ENCODE peak calls at places on chromosomes 7 and 10, in four cellular contexts. R is HCT116, S is fibroblast of the aortic adventitia, J is breast epithelium. I is an unnamed sample.

GRCh38 chr7:55504093-55504859 is 68.0 kb downstream of the VOPP1 start:
- DNase-seq in S (peak; percentile 48), J (no peak), R (no peak), I (no peak)

GRCh38 chr10:46079831-46080585 is 33.9 kb upstream of the MSMB start:
- DNase-seq in J (no peak), S (peak; percentile 3), R (no peak), I (no peak)

GRCh38 chr10:83287374-83287773 is 851.9 kb upstream of the GHITM start:
- DNase-seq in J (no peak), R (no peak), S (no peak), I (no peak)

GRCh38 chr7:142797799-142798377 is 27.1 kb downstream of the PRSS2 start:
- DNase-seq in S (no peak), R (no peak), J (no peak), I (peak; percentile 43)

GRCh38 chr7:104160375-104160774 is 47.4 kb downstream of the ORC5 start:
- DNase-seq in S (peak; percentile 60), J (no peak), R (no peak), I (no peak)

GRCh38 chr10:114042895-114043531 is 653 bp upstream of the ADRB1 start:
- DNase-seq in S (peak; percentile 4), R (peak; percentile 15), J (no peak), I (peak; percentile 86)

GRCh38 chr7:102129636-102130370 is 156.9 kb upstream of the SH2B2 start:
- DNase-seq in R (no peak), J (no peak), S (no peak), I (no peak)

GRCh38 chr10:68023292-68023691 is 51.8 kb downstream of the HERC4 start:
- DNase-seq in R (no peak), S (no peak), J (no peak), I (no peak)

GRCh38 chr7:157634401-157635147 is 297.8 kb downstream of the DNAJB6 start:
- DNase-seq in S (no peak), J (no peak), R (no peak), I (no peak)

GRCh38 chr7:120030871-120031270 is 242.1 kb upstream of the KCND2 start:
- DNase-seq in S (peak; percentile 56), R (no peak), J (no peak), I (no peak)

GRCh38 chr7:45625714-45626440 is 51.7 kb downstream of the ADCY1 start:
- DNase-seq in R (no peak), S (no peak), J (peak; percentile 34), I (no peak)

GRCh38 chr10:28738200-28738599 is 60.9 kb downstream of the BAMBI start:
- DNase-seq in S (no peak), R (peak; percentile 8), J (no peak), I (no peak)

GRCh38 chr10:60073781-60074656 is 167.7 kb upstream of the CCDC6 start:
- DNase-seq in R (no peak), J (no peak), S (no peak), I (no peak)

GRCh38 chr7:120337308-120337907 is 64.4 kb downstream of the KCND2 start:
- DNase-seq in J (no peak), R (peak; percentile 21), S (peak; percentile 18), I (no peak)

GRCh38 chr10:11560076-11560709 is 51.3 kb downstream of the USP6NL start:
- DNase-seq in S (peak; percentile 10), R (no peak), J (no peak), I (no peak)

GRCh38 chr7:142583424-142583823 is 165.8 kb upstream of the PRSS1 start:
- DNase-seq in R (peak; percentile 63), S (peak; percentile 65), J (no peak), I (no peak)

GRCh38 chr7:120691915-120692314 is 166.0 kb downstream of the TSPAN12 start:
- DNase-seq in S (no peak), J (no peak), R (no peak), I (no peak)

GRCh38 chr10:95792874-95793285 is 36.9 kb downstream of the ENTPD1 start:
- DNase-seq in R (no peak), S (peak; percentile 88), J (no peak), I (peak; percentile 66)

GRCh38 chr7:23530355-23530754 is 1.4 kb downstream of the TRA2A start:
- DNase-seq in R (no peak), S (peak; percentile 33), J (no peak), I (no peak)

GRCh38 chr10:16439294-16439693 is 2.5 kb downstream of the PTER start:
- DNase-seq in J (no peak), S (peak; percentile 75), R (no peak), I (no peak)

GRCh38 chr7:53238021-53238605 is 202.7 kb downstream of the POM121L12 start:
- DNase-seq in J (no peak), R (no peak), S (no peak), I (peak; percentile 40)

GRCh38 chr7:79414910-79415309 is 38.6 kb downstream of the MAGI2 start:
- DNase-seq in R (no peak), S (peak; percentile 79), J (no peak), I (no peak)

GRCh38 chr7:96637531-96637930 is 72.1 kb downstream of the SEM1 start:
- DNase-seq in R (no peak), S (no peak), J (no peak), I (no peak)

GRCh38 chr7:78149787-78150186 is 351.2 kb downstream of the PHTF2 start:
- DNase-seq in J (no peak), S (peak; percentile 93), R (no peak), I (no peak)

GRCh38 chr10:78310481-78311080 is 276.9 kb downstream of the RPS24 start:
- DNase-seq in S (no peak), R (no peak), J (no peak), I (peak; percentile 74)

GRCh38 chr7:4742051-4742573 is 33.3 kb upstream of the AP5Z1 start:
- DNase-seq in R (no peak), S (no peak), J (no peak), I (no peak)

DNA sequence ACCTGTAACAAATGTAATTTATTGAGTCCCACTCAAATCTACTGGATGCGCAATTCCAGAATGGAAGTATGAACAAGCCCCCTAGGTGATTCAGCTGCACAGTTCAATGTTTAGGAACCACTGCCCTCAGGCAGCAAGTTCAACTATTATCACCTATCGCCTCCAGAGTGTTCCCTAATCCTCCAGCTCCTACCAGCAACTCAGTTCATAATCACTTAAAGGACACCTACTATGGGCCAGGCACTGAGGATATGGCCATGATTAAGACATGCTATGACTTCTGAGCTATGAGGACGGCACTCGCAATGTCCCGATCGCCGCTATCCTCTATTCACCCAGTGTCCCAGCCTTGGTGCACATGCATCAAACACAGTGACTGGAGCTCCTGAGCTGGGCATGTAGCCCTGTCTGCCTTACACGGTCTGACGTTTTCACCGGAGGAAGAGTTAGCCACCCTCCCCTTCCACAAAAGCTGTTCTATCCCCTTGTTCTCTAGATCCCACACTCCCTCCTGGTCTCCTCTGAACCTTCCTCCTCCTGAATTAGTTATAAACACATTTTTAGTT is 22.3 kb downstream of the RHEB start:
- DNase-seq in R (no peak), S (no peak), J (no peak), I (no peak)
- H3K4me3 ChIP-seq in R (no peak overlapping the region), S (no peak overlapping the region), J (no peak overlapping the region), I (no peak overlapping the region)

GRCh38 chr10:124225029-124225467 is 131.7 kb upstream of the CHST15 start:
- DNase-seq in J (no peak), R (no peak), S (no peak), I (no peak)
- H3K4me3 ChIP-seq in J (no peak overlapping the region), R (no peak overlapping the region), S (no peak overlapping the region), I (no peak overlapping the region)

GRCh38 chr10:13051126-13051694 is 48.8 kb upstream of the OPTN start:
- DNase-seq in J (no peak), S (no peak), R (no peak), I (no peak)
- H3K4me3 ChIP-seq in J (no peak overlapping the region), S (no peak overlapping the region), R (no peak overlapping the region), I (no peak overlapping the region)

GRCh38 chr7:98281757-98282652 is 519 bp downstream of the BRI3 start:
- DNase-seq in J (no peak), R (no peak), S (no peak), I (no peak)

GRCh38 chr7:98278936-98279335 is 2.5 kb upstream of the BRI3 start:
- DNase-seq in R (no peak), J (no peak), S (no peak), I (no peak)

GRCh38 chr7:98280296-98280695 is 1.2 kb upstream of the BRI3 start:
- DNase-seq in J (no peak), R (no peak), S (no peak), I (no peak)

GRCh38 chr7:98282727-98283126 is 1.2 kb downstream of the BRI3 start:
- DNase-seq in R (no peak), J (no peak), S (peak; percentile 41), I (no peak)

GRCh38 chr7:98280791-98281756 is at the start of gene BRI3:
- DNase-seq in R (peak; percentile 64), J (peak; percentile 93), S (peak; percentile 78), I (peak; percentile 98)
- H3K4me3 ChIP-seq in R (peak within 1 kb of the TSS; percentile 83), J (peak within 1 kb of the TSS; percentile 100), S (peak within 1 kb of the TSS; percentile 95), I (peak within 1 kb of the TSS; percentile 77)

GRCh38 chr10:133162178-133162909 is 2.3 kb downstream of the KNDC1 start:
- DNase-seq in R (no peak), J (peak; percentile 48), S (no peak), I (peak; percentile 58)
- H3K4me3 ChIP-seq in R (no peak overlapping the region), J (no peak overlapping the region), S (no peak overlapping the region), I (no peak overlapping the region)

I was measured in lower leg skin.